ENCODE peak calls at places on chromosomes 13 and 19, in six cellular contexts. I is NCI-H1092; M is AG08395; V is stimulated activated CD4-positive, alpha-beta T cell treated with anti-CD3 and anti-CD28 coated beads, TNF-alpha, amount 100 ng/mL, for 24 hours; J is GM12878; C is NCI-H2029 treated with DMSO at 0.1 percent for 48 hours. Z is an unnamed sample.

GRCh38 chr13:28607187-28607955 is 51.6 kb upstream of the POMP start:
- DNase-seq in M (no peak), J (peak; percentile 12), V (no peak), I (no peak), C (no peak), Z (no peak)

GRCh38 chr13:21849323-21849722 is 178.4 kb downstream of the FGF9 start:
- DNase-seq in C (no peak), M (peak; percentile 43), J (peak; percentile 4), V (peak; percentile 2), I (peak; percentile 10), Z (no peak)

GRCh38 chr13:32530841-32531253 is 7.7 kb downstream of the N4BP2L2 start:
- DNase-seq in M (peak; percentile 44), C (no peak), V (no peak), J (peak; percentile 23), I (no peak), Z (no peak)

GRCh38 chr19:14147797-14148605 is 11.6 kb upstream of the ASF1B start:
- DNase-seq in C (no peak), V (peak; percentile 55), M (peak; percentile 89), J (no peak), I (no peak), Z (no peak)

GRCh38 chr19:4606921-4607678 is 32.2 kb upstream of the TNFAIP8L1 start:
- DNase-seq in V (no peak), M (no peak), J (no peak), C (peak; percentile 58), I (peak; percentile 95), Z (no peak)

GRCh38 chr13:33323766-33324525 is 38.4 kb upstream of the STARD13 start:
- DNase-seq in J (no peak), V (no peak), C (no peak), I (no peak), M (peak; percentile 28), Z (no peak)

GRCh38 chr13:110835721-110836599 is 78.9 kb downstream of the ANKRD10 start:
- DNase-seq in I (no peak), V (no peak), M (no peak), C (no peak), J (no peak), Z (no peak)

GRCh38 chr13:81795710-81796109 is 1454.8 kb upstream of the SPRY2 start:
- DNase-seq in M (no peak), V (no peak), I (no peak), J (no peak), C (no peak), Z (no peak)

GRCh38 chr19:44745386-44745831 is 3.1 kb upstream of the BCL3 start:
- DNase-seq in C (no peak), J (no peak), I (no peak), V (no peak), M (peak; percentile 62), Z (no peak)

GRCh38 chr13:113406321-113407102 is 42.6 kb upstream of the GRTP1 start:
- DNase-seq in J (no peak), M (no peak), V (no peak), I (no peak), C (no peak), Z (no peak)

GRCh38 chr13:22596157-22596863 is 584.5 kb upstream of the SGCG start:
- DNase-seq in C (no peak), M (no peak), I (no peak), V (no peak), J (no peak), Z (no peak)

GRCh38 chr19:40443930-40444180 is 280 bp downstream of the SERTAD3 start:
- DNase-seq in C (no peak), V (no peak), J (no peak), I (no peak), M (no peak), Z (no peak)

GRCh38 chr19:17406887-17407196 is 1.4 kb upstream of the BST2 start:
- DNase-seq in J (no peak), C (no peak), V (no peak), M (no peak), I (no peak), Z (no peak)

GRCh38 chr13:65592757-65593156 is 1637.4 kb downstream of the PCDH9 start:
- DNase-seq in V (no peak), J (no peak), C (no peak), I (no peak), M (no peak), Z (no peak)

GRCh38 chr19:30046522-30046921 is 104.5 kb downstream of the URI1 start:
- DNase-seq in M (no peak), C (no peak), I (no peak), J (peak; percentile 33), V (no peak), Z (no peak)

GRCh38 chr19:38543286-38543806 is 74.4 kb downstream of the MAP4K1 start:
- DNase-seq in V (no peak), C (no peak), I (no peak), J (no peak), M (no peak), Z (no peak)

GRCh38 chr13:102236830-102237621 is 164.8 kb downstream of the FGF14 start:
- DNase-seq in C (no peak), I (no peak), M (no peak), V (no peak), J (no peak), Z (no peak)

GRCh38 chr19:55105237-55105636 is 12.2 kb downstream of the PPP1R12C start:
- DNase-seq in M (no peak), J (no peak), V (no peak), I (no peak), C (no peak), Z (no peak)

GRCh38 chr19:931860-932646 is 6.2 kb downstream of the ARID3A start:
- DNase-seq in C (no peak), J (no peak), I (no peak), M (no peak), V (no peak), Z (no peak)

GRCh38 chr19:11296264-11296663 is 304 bp downstream of the TSPAN16 start:
- DNase-seq in I (no peak), M (no peak), J (no peak), V (no peak), C (no peak), Z (no peak)

Z was measured in brain pericyte.